ENCODE peak calls at places on chromosome 11, in six cellular contexts. Z is stimulated activated CD4-positive, alpha-beta T cell treated with anti-CD3 and anti-CD28 coated beads, Interleukin-12 subunit alpha, Interleukin-12 subunit beta, amount 100 ng/mL, for 4 hours; W is Daoy; I is activated gamma-delta T cell treated with anti-CD3 and anti-CD28 coated beads, Interleukin-2, amount 50 U/mL, for 16 hours; S is activated CD8-positive, alpha-beta T cell treated with anti-CD3 and anti-CD28 coated beads for 36 hours; G is fibroblast of lung. A is an unnamed sample.

GRCh38 chr11:45224766-45225165 is 61.4 kb downstream of the SYT13 start:
- DNase-seq in Z (no peak), W (no peak), I (no peak), S (no peak), G (no peak), A (no peak)

GRCh38 chr11:78714539-78714938 is 139.9 kb upstream of the NARS2 start:
- DNase-seq in Z (no peak), W (no peak), I (no peak), S (no peak), G (no peak), A (no peak)

GRCh38 chr11:70404244-70404643 is 5.9 kb downstream of the CTTN start:
- DNase-seq in Z (no peak), W (no peak), I (no peak), S (no peak), G (no peak), A (no peak)

GRCh38 chr11:43943357-43943930 is 1.0 kb downstream of the C11orf96 start:
- DNase-seq in Z (no peak), W (no peak), I (no peak), S (no peak), G (peak; percentile 39), A (no peak)

GRCh38 chr11:60971520-60971919 is at the start of gene CD6:
- DNase-seq in Z (peak; percentile 61), W (no peak), I (peak; percentile 57), S (peak; percentile 84), G (no peak), A (no peak)

GRCh38 chr11:3808846-3809623 is 675 bp downstream of the PGAP2 start:
- DNase-seq in Z (no peak), W (peak; percentile 36), I (no peak), S (peak; percentile 55), G (peak; percentile 43), A (peak; percentile 61)

GRCh38 chr11:100735949-100736675 is 49.0 kb downstream of the ARHGAP42 start:
- DNase-seq in Z (no peak), W (peak; percentile 23), I (no peak), S (no peak), G (peak; percentile 30), A (no peak)

GRCh38 chr11:370087-370941 is 1.0 kb downstream of the B4GALNT4 start:
- DNase-seq in Z (no peak), W (no peak), I (no peak), S (no peak), G (no peak), A (no peak)

GRCh38 chr11:105449100-105449734 is 160.7 kb upstream of the GRIA4 start:
- DNase-seq in Z (no peak), W (no peak), I (no peak), S (no peak), G (no peak), A (no peak)

A was measured in HT1080.